ENCODE peak calls at places on chromosomes 12 and 14, in nine cellular contexts. R is CD4-positive, alpha-beta T cell; K is activated naive CD4-positive, alpha-beta T cell treated with anti-CD3 and anti-CD28 coated beads, Interleukin-2, amount 10 ng/mL, durations not matched to agents 7 days and 5 days; W is anterior cingulate cortex; I is A673; O is endothelial cell; L is COR-L47; X is NB4; S is NCI-H1105 treated with DMSO at 0.1 percent for 48 hours. P is an unnamed sample.

GRCh38 chr12:52755533-52755932 is 21.6 kb downstream of the KRT76 start:
- DNase-seq in O (no peak), X (no peak), L (no peak), I (no peak), K (no peak), S (no peak), W (no peak), R (no peak), P (no peak)

GRCh38 chr12:111093428-111094142 is 173.2 kb upstream of the MYL2 start:
- DNase-seq in I (no peak), X (no peak), S (no peak), K (peak), W (no peak), R (no peak), O (no peak), L (no peak), P (no peak)

GRCh38 chr14:69587389-69587788 is 12.7 kb upstream of the CCDC177 start:
- DNase-seq in S (no peak), L (no peak), R (no peak), W (no peak), I (no peak), K (no peak), O (no peak), X (no peak), P (no peak)

GRCh38 chr14:64946310-64947045 is 3.9 kb upstream of the GPX2 start:
- DNase-seq in I (peak), L (no peak), X (no peak), K (no peak), W (no peak), S (no peak), R (no peak), O (no peak), P (no peak)

GRCh38 chr12:30531731-30532678 is 163.7 kb downstream of the IPO8 start:
- DNase-seq in X (no peak), L (no peak), K (no peak), O (no peak), W (no peak), S (no peak), I (no peak), R (no peak), P (no peak)

GRCh38 chr14:78530078-78530477 is 359.9 kb downstream of the NRXN3 start:
- DNase-seq in S (no peak), X (peak), W (no peak), I (peak), L (no peak), R (no peak), K (peak), O (peak), P (no peak)

GRCh38 chr14:76918751-76919421 is 92.7 kb downstream of the LRRC74A start:
- DNase-seq in O (peak), R (no peak), S (peak), X (peak), L (peak), W (peak), I (peak), K (no peak), P (peak)

GRCh38 chr12:98352218-98352811 is 163.1 kb upstream of the TMPO start:
- DNase-seq in O (no peak), S (no peak), X (no peak), R (no peak), W (no peak), K (no peak), I (peak), L (no peak), P (no peak)

GRCh38 chr12:132213359-132214160 is 69.3 kb downstream of the NOC4L start:
- DNase-seq in O (no peak), I (no peak), R (no peak), K (no peak), L (no peak), X (no peak), S (no peak), W (no peak), P (no peak)

GRCh38 chr12:104752883-104753282 is 205.2 kb downstream of the SLC41A2 start:
- DNase-seq in R (no peak), O (no peak), W (no peak), L (no peak), I (no peak), X (no peak), K (no peak), S (no peak), P (no peak)

GRCh38 chr12:57242329-57242690 is 8.7 kb downstream of the STAC3 start:
- DNase-seq in X (no peak), I (no peak), R (no peak), O (no peak), L (peak), K (no peak), S (peak), W (peak), P (peak)

GRCh38 chr12:31629756-31630732 is 29.4 kb upstream of the ETFBKMT start:
- DNase-seq in I (no peak), S (no peak), W (no peak), R (no peak), K (no peak), O (no peak), X (no peak), L (no peak), P (no peak)

GRCh38 chr12:99087278-99087677 is 442.2 kb downstream of the APAF1 start:
- DNase-seq in S (peak), K (no peak), L (peak), O (no peak), R (no peak), X (no peak), I (peak), W (no peak), P (peak)

GRCh38 chr12:66236969-66237368 is 48.0 kb downstream of the IRAK3 start:
- DNase-seq in L (no peak), S (no peak), I (no peak), O (no peak), W (no peak), K (no peak), R (no peak), X (peak), P (no peak)

GRCh38 chr14:51520087-51520486 is 131.6 kb upstream of the FRMD6 start:
- DNase-seq in S (no peak), I (no peak), L (no peak), X (no peak), K (no peak), O (no peak), W (no peak), R (no peak), P (no peak)

GRCh38 chr14:76924363-76925151 is 98.3 kb downstream of the LRRC74A start:
- DNase-seq in L (peak), S (peak), R (peak), K (peak), X (no peak), I (peak), W (peak), O (peak), P (peak)

GRCh38 chr12:2306012-2306411 is 253.2 kb downstream of the CACNA1C start:
- DNase-seq in X (peak), K (no peak), W (no peak), I (peak), S (no peak), R (no peak), L (no peak), O (no peak), P (peak)

GRCh38 chr12:63294327-63294632 is 143.3 kb upstream of the AVPR1A start:
- DNase-seq in O (no peak), W (no peak), X (no peak), L (no peak), I (peak), S (no peak), K (no peak), R (no peak), P (no peak)

GRCh38 chr14:73252491-73253322 is 15.4 kb downstream of the PAPLN start:
- DNase-seq in I (no peak), S (no peak), W (no peak), R (no peak), L (no peak), X (no peak), O (no peak), K (no peak), P (no peak)

GRCh38 chr12:112524269-112524668 is 105.5 kb downstream of the PTPN11 start:
- DNase-seq in W (no peak), O (no peak), S (no peak), R (no peak), I (no peak), K (no peak), X (no peak), L (no peak), P (no peak)

GRCh38 chr12:89703768-89704167 is 4.9 kb downstream of the ATP2B1 start:
- DNase-seq in W (no peak), L (no peak), I (no peak), R (no peak), X (no peak), O (no peak), S (no peak), K (no peak), P (no peak)

GRCh38 chr12:6952860-6953416 is 1.8 kb downstream of the PTPN6 start:
- DNase-seq in L (no peak), K (no peak), W (no peak), X (no peak), I (no peak), O (no peak), R (no peak), S (no peak), P (no peak)

GRCh38 chr14:101992708-101993107 is 28.3 kb downstream of the DYNC1H1 start:
- DNase-seq in R (no peak), S (no peak), K (no peak), O (no peak), L (no peak), X (peak), W (no peak), I (no peak), P (no peak)

GRCh38 chr12:89817501-89818226 is 109.0 kb upstream of the ATP2B1 start:
- DNase-seq in X (peak), R (no peak), O (no peak), W (no peak), K (no peak), S (no peak), L (no peak), I (no peak), P (no peak)

GRCh38 chr14:92386637-92387036 is 63.7 kb downstream of the SLC24A4 start:
- DNase-seq in O (no peak), K (no peak), I (no peak), W (no peak), X (peak), L (no peak), S (no peak), R (no peak), P (no peak)

GRCh38 chr12:45612044-45612794 is 117.3 kb upstream of the ARID2 start:
- DNase-seq in W (no peak), S (no peak), O (no peak), L (no peak), X (no peak), R (no peak), I (peak), K (no peak), P (no peak)

GRCh38 chr14:90454041-90455000 is 57.5 kb downstream of the CALM1 start:
- DNase-seq in I (peak), S (no peak), W (peak), R (no peak), L (no peak), X (peak), K (no peak), O (peak), P (no peak)

GRCh38 chr12:69936214-69936731 is 111.2 kb downstream of the MYRFL start:
- DNase-seq in I (no peak), W (no peak), O (no peak), L (no peak), S (no peak), X (no peak), R (no peak), K (no peak), P (no peak)

GRCh38 chr14:76117789-76118188 is 33.9 kb upstream of the GPATCH2L start:
- DNase-seq in S (peak), O (no peak), L (peak), W (no peak), R (no peak), I (peak), K (no peak), X (no peak), P (peak)

GRCh38 chr12:85803231-85803630 is 33.0 kb downstream of the RASSF9 start:
- DNase-seq in I (peak), L (no peak), W (no peak), K (no peak), R (no peak), O (no peak), X (no peak), S (no peak), P (no peak)

GRCh38 chr12:56995930-56996496 is 10.3 kb downstream of the ZBTB39 start:
- DNase-seq in L (no peak), R (no peak), S (no peak), K (no peak), I (no peak), X (no peak), O (no peak), W (no peak), P (no peak)

GRCh38 chr14:61151276-61151675 is 129.9 kb downstream of the TMEM30B start:
- DNase-seq in O (no peak), X (no peak), K (no peak), L (no peak), S (no peak), I (no peak), R (no peak), W (no peak), P (no peak)

GRCh38 chr14:75083271-75083670 is 13.8 kb downstream of the ZC2HC1C start:
- DNase-seq in R (no peak), S (no peak), K (no peak), L (no peak), X (no peak), W (no peak), O (no peak), I (no peak), P (no peak)

GRCh38 chr14:61525293-61526011 is 169.9 kb upstream of the HIF1A start:
- DNase-seq in W (peak), O (no peak), X (peak), S (no peak), I (no peak), R (peak), K (peak), L (no peak), P (no peak)

GRCh38 chr12:52321433-52321832 is 235 bp upstream of the KRT83 start:
- DNase-seq in R (no peak), I (no peak), W (no peak), O (no peak), K (peak), L (no peak), X (no peak), S (peak), P (peak)